ENCODE peak calls at places on chromosomes 5 and 9, in five cellular contexts. One of them, this sample, is unnamed.

GRCh38 chr5:180083529-180084060 is 12.0 kb upstream of the RNF130 start:
- DNase-seq in testis: no peak
- DNase-seq in dorsolateral prefrontal cortex: no peak
- DNase-seq in SK-N-SH: no peak
- DNase-seq in MM.1S: no peak
- DNase-seq in this sample: no peak

GRCh38 chr5:66551920-66552319 is 44.3 kb upstream of the MAST4 start:
- DNase-seq in dorsolateral prefrontal cortex: no peak
- DNase-seq in SK-N-SH: no peak
- DNase-seq in MM.1S: no peak
- DNase-seq in testis: no peak
- DNase-seq in this sample: no peak

GRCh38 chr9:15205632-15206243 is 101.3 kb downstream of the TTC39B start:
- DNase-seq in MM.1S: no peak
- DNase-seq in testis: no peak
- DNase-seq in SK-N-SH: no peak
- DNase-seq in dorsolateral prefrontal cortex: no peak
- DNase-seq in this sample: no peak

GRCh38 chr5:6202615-6203365 is 175.6 kb downstream of the MED10 start:
- DNase-seq in SK-N-SH: peak; percentile 75
- DNase-seq in MM.1S: no peak
- DNase-seq in testis: no peak
- DNase-seq in dorsolateral prefrontal cortex: no peak
- DNase-seq in this sample: no peak

GRCh38 chr5:15533124-15533893 is 33.3 kb downstream of the FBXL7 start:
- DNase-seq in SK-N-SH: no peak
- DNase-seq in testis: no peak
- DNase-seq in MM.1S: no peak
- DNase-seq in dorsolateral prefrontal cortex: no peak
- DNase-seq in this sample: no peak

GRCh38 chr5:10836991-10837390 is 76.0 kb upstream of the DAP start:
- DNase-seq in dorsolateral prefrontal cortex: no peak
- DNase-seq in MM.1S: no peak
- DNase-seq in testis: no peak
- DNase-seq in SK-N-SH: no peak
- DNase-seq in this sample: no peak

GRCh38 chr5:126139773-126140172 is 283.4 kb upstream of the GRAMD2B start:
- DNase-seq in SK-N-SH: no peak
- DNase-seq in dorsolateral prefrontal cortex: no peak
- DNase-seq in MM.1S: no peak
- DNase-seq in testis: no peak
- DNase-seq in this sample: no peak

GRCh38 chr5:71891856-71892255 is 172.8 kb downstream of the CARTPT start:
- DNase-seq in testis: peak; percentile 28
- DNase-seq in MM.1S: no peak
- DNase-seq in SK-N-SH: no peak
- DNase-seq in dorsolateral prefrontal cortex: no peak
- DNase-seq in this sample: no peak

GRCh38 chr5:133690746-133691145 is 78.4 kb upstream of the FSTL4 start:
- DNase-seq in testis: no peak
- DNase-seq in SK-N-SH: no peak
- DNase-seq in MM.1S: no peak
- DNase-seq in dorsolateral prefrontal cortex: no peak
- DNase-seq in this sample: no peak

GRCh38 chr5:132475939-132476852 is 14.4 kb downstream of the IRF1 start:
- DNase-seq in dorsolateral prefrontal cortex: no peak
- DNase-seq in SK-N-SH: no peak
- DNase-seq in testis: no peak
- DNase-seq in MM.1S: no peak
- DNase-seq in this sample: no peak

GRCh38 chr9:35907732-35908483 is 1.4 kb upstream of the SPAAR start:
- DNase-seq in SK-N-SH: peak; percentile 86
- DNase-seq in dorsolateral prefrontal cortex: no peak
- DNase-seq in MM.1S: no peak
- DNase-seq in testis: peak; percentile 67
- DNase-seq in this sample: peak; percentile 88

GRCh38 chr5:124906339-124907097 is 160.1 kb upstream of the ZNF608 start:
- DNase-seq in dorsolateral prefrontal cortex: no peak
- DNase-seq in MM.1S: peak; percentile 39
- DNase-seq in testis: peak; percentile 79
- DNase-seq in SK-N-SH: peak; percentile 20
- DNase-seq in this sample: peak; percentile 85

GRCh38 chr5:149113669-149114068 is 27.6 kb upstream of the ABLIM3 start:
- DNase-seq in MM.1S: no peak
- DNase-seq in dorsolateral prefrontal cortex: no peak
- DNase-seq in SK-N-SH: no peak
- DNase-seq in testis: no peak
- DNase-seq in this sample: no peak

GRCh38 chr5:57215629-57216195 is 41.9 kb downstream of the GPBP1 start:
- DNase-seq in SK-N-SH: no peak
- DNase-seq in MM.1S: no peak
- DNase-seq in dorsolateral prefrontal cortex: no peak
- DNase-seq in testis: no peak
- DNase-seq in this sample: no peak

GRCh38 chr9:121301881-121302286 is 33.9 kb downstream of the GSN start:
- DNase-seq in testis: no peak
- DNase-seq in SK-N-SH: no peak
- DNase-seq in dorsolateral prefrontal cortex: no peak
- DNase-seq in MM.1S: no peak
- DNase-seq in this sample: no peak

GRCh38 chr5:68271124-68271523 is 55.6 kb downstream of the PIK3R1 start:
- DNase-seq in dorsolateral prefrontal cortex: no peak
- DNase-seq in SK-N-SH: no peak
- DNase-seq in MM.1S: no peak
- DNase-seq in testis: no peak
- DNase-seq in this sample: no peak

GRCh38 chr5:38059876-38060275 is 198.5 kb upstream of the EGFLAM start:
- DNase-seq in testis: no peak
- DNase-seq in dorsolateral prefrontal cortex: no peak
- DNase-seq in MM.1S: no peak
- DNase-seq in SK-N-SH: no peak
- DNase-seq in this sample: no peak

GRCh38 chr9:109118802-109119438 is 827 bp downstream of the TMEM245 start:
- DNase-seq in dorsolateral prefrontal cortex: no peak
- DNase-seq in MM.1S: no peak
- DNase-seq in SK-N-SH: no peak
- DNase-seq in testis: peak; percentile 30
- DNase-seq in this sample: no peak

GRCh38 chr9:114316605-114317230 is 6.2 kb upstream of the ORM1 start:
- DNase-seq in SK-N-SH: no peak
- DNase-seq in dorsolateral prefrontal cortex: no peak
- DNase-seq in testis: peak; percentile 8
- DNase-seq in MM.1S: no peak
- DNase-seq in this sample: no peak

GRCh38 chr9:38126730-38127129 is 57.7 kb upstream of the SHB start:
- DNase-seq in dorsolateral prefrontal cortex: no peak
- DNase-seq in MM.1S: no peak
- DNase-seq in SK-N-SH: no peak
- DNase-seq in testis: no peak
- DNase-seq in this sample: no peak

GRCh38 chr9:3441197-3441816 is 84.5 kb downstream of the RFX3 start:
- DNase-seq in SK-N-SH: peak; percentile 28
- DNase-seq in MM.1S: peak; percentile 73
- DNase-seq in dorsolateral prefrontal cortex: no peak
- DNase-seq in testis: peak; percentile 51
- DNase-seq in this sample: no peak

GRCh38 chr5:95070453-95070852 is 214.4 kb downstream of the MCTP1 start:
- DNase-seq in SK-N-SH: no peak
- DNase-seq in dorsolateral prefrontal cortex: no peak
- DNase-seq in testis: no peak
- DNase-seq in MM.1S: no peak
- DNase-seq in this sample: no peak

GRCh38 chr5:168409601-168410458 is 76.4 kb upstream of the RARS1 start:
- DNase-seq in MM.1S: peak; percentile 56
- DNase-seq in SK-N-SH: no peak
- DNase-seq in testis: no peak
- DNase-seq in dorsolateral prefrontal cortex: no peak
- DNase-seq in this sample: no peak

GRCh38 chr9:131111186-131111853 is 14.1 kb upstream of the NUP214 start:
- DNase-seq in MM.1S: no peak
- DNase-seq in SK-N-SH: no peak
- DNase-seq in dorsolateral prefrontal cortex: peak; percentile 20
- DNase-seq in testis: no peak
- DNase-seq in this sample: no peak

GRCh38 chr5:131367219-131367860 is 103.5 kb downstream of the CDC42SE2 start:
- DNase-seq in MM.1S: no peak
- DNase-seq in SK-N-SH: no peak
- DNase-seq in testis: no peak
- DNase-seq in dorsolateral prefrontal cortex: no peak
- DNase-seq in this sample: no peak

GRCh38 chr9:27151693-27152397 is 42.8 kb downstream of the TEK start:
- DNase-seq in SK-N-SH: no peak
- DNase-seq in testis: peak; percentile 20
- DNase-seq in MM.1S: no peak
- DNase-seq in dorsolateral prefrontal cortex: no peak
- DNase-seq in this sample: no peak

GRCh38 chr9:108039491-108039890 is 549.9 kb upstream of the KLF4 start:
- DNase-seq in SK-N-SH: no peak
- DNase-seq in MM.1S: no peak
- DNase-seq in testis: no peak
- DNase-seq in dorsolateral prefrontal cortex: no peak
- DNase-seq in this sample: no peak

GRCh38 chr5:80231243-80231642 is 24.6 kb downstream of the SERINC5 start:
- DNase-seq in SK-N-SH: no peak
- DNase-seq in dorsolateral prefrontal cortex: no peak
- DNase-seq in MM.1S: no peak
- DNase-seq in testis: no peak
- DNase-seq in this sample: no peak

GRCh38 chr5:153661897-153662296 is 171.4 kb downstream of the GRIA1 start:
- DNase-seq in dorsolateral prefrontal cortex: no peak
- DNase-seq in testis: no peak
- DNase-seq in SK-N-SH: no peak
- DNase-seq in MM.1S: no peak
- DNase-seq in this sample: no peak

GRCh38 chr9:71010258-71010657 is 111.2 kb downstream of the TRPM3 start:
- DNase-seq in dorsolateral prefrontal cortex: no peak
- DNase-seq in testis: no peak
- DNase-seq in SK-N-SH: no peak
- DNase-seq in MM.1S: no peak
- DNase-seq in this sample: no peak

GRCh38 chr5:170533383-170533782 is 29.6 kb downstream of the KCNIP1 start:
- DNase-seq in dorsolateral prefrontal cortex: no peak
- DNase-seq in testis: no peak
- DNase-seq in SK-N-SH: no peak
- DNase-seq in MM.1S: no peak
- DNase-seq in this sample: no peak

GRCh38 chr9:128421474-128422010 is 885 bp downstream of the CERCAM start:
- DNase-seq in MM.1S: no peak
- DNase-seq in testis: no peak
- DNase-seq in SK-N-SH: no peak
- DNase-seq in dorsolateral prefrontal cortex: no peak
- DNase-seq in this sample: peak; percentile 18

GRCh38 chr5:2387224-2388004 is 364.1 kb downstream of the IRX2 start:
- DNase-seq in MM.1S: no peak
- DNase-seq in SK-N-SH: no peak
- DNase-seq in dorsolateral prefrontal cortex: no peak
- DNase-seq in testis: no peak
- DNase-seq in this sample: no peak

GRCh38 chr9:109206670-109207069 is 39.6 kb upstream of the FRRS1L start:
- DNase-seq in SK-N-SH: no peak
- DNase-seq in dorsolateral prefrontal cortex: no peak
- DNase-seq in testis: no peak
- DNase-seq in MM.1S: no peak
- DNase-seq in this sample: no peak

GRCh38 chr5:149403923-149404745 is 25.0 kb upstream of the IL17B start:
- DNase-seq in testis: no peak
- DNase-seq in MM.1S: no peak
- DNase-seq in SK-N-SH: no peak
- DNase-seq in dorsolateral prefrontal cortex: no peak
- DNase-seq in this sample: peak; percentile 44

GRCh38 chr9:84642618-84643017 is 26.9 kb upstream of the NTRK2 start:
- DNase-seq in testis: no peak
- DNase-seq in dorsolateral prefrontal cortex: no peak
- DNase-seq in MM.1S: no peak
- DNase-seq in SK-N-SH: no peak
- DNase-seq in this sample: no peak

GRCh38 chr9:90659626-90660364 is 17.2 kb upstream of the DIRAS2 start:
- DNase-seq in testis: no peak
- DNase-seq in dorsolateral prefrontal cortex: no peak
- DNase-seq in MM.1S: no peak
- DNase-seq in SK-N-SH: no peak
- DNase-seq in this sample: no peak

GRCh38 chr9:118395415-118395814 is 691.2 kb downstream of the TLR4 start:
- DNase-seq in dorsolateral prefrontal cortex: no peak
- DNase-seq in testis: no peak
- DNase-seq in SK-N-SH: no peak
- DNase-seq in MM.1S: peak; percentile 56
- DNase-seq in this sample: no peak

GRCh38 chr5:91641730-91642350 is 258.7 kb upstream of the ARRDC3 start:
- DNase-seq in MM.1S: peak; percentile 51
- DNase-seq in testis: no peak
- DNase-seq in SK-N-SH: peak; percentile 22
- DNase-seq in dorsolateral prefrontal cortex: no peak
- DNase-seq in this sample: no peak
- TF ChIP-seq CTCF in MM.1S: peak; percentile 53
- TF ChIP-seq CTCF in testis: peak; percentile 35
- TF ChIP-seq CTCF in SK-N-SH: peak; percentile 75
- TF ChIP-seq CTCF in dorsolateral prefrontal cortex: peak; percentile 57
- TF ChIP-seq CTCF in this sample: peak; percentile 8

GRCh38 chr5:89929173-89929572 is 480.4 kb downstream of the CETN3 start:
- DNase-seq in dorsolateral prefrontal cortex: no peak
- DNase-seq in MM.1S: no peak
- DNase-seq in testis: no peak
- DNase-seq in SK-N-SH: no peak
- DNase-seq in this sample: no peak
- TF ChIP-seq CTCF in dorsolateral prefrontal cortex: no peak
- TF ChIP-seq CTCF in MM.1S: peak; percentile 2
- TF ChIP-seq CTCF in testis: no peak
- TF ChIP-seq CTCF in SK-N-SH: peak; percentile 25
- TF ChIP-seq CTCF in this sample: no peak

DNA sequence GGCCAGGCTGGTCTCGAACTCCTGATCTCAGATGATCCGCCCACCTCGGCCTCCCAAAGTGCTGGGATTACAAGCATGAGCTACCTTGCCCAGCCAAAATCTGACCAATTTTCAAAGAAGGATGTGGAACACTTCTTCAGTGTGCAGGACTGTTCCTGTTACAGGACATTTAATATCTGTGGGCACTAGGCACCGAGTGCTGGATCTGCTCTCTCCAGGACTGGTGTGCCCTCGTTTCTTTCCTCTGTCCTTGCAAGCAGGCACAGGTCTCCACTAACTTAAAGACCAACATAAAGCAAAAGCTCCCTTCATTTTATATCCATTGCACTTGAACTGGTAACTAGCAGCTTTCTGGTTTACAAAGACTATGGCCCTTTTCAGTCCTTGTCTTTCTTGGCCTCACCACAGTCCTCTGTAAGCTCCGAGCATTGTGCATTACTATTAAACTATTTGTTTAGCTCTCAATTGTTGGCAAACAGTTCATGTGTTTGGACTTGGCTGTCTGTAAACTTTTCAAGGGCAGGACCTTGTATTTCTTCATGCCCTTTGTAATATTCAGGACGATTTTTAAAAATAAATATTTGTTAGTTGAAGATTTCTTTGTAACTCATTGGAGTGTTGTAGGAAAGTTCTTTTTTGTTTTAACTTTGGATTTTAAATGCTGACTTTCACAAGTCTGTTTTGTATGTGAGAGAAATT is 37.3 kb downstream of the ARHGEF28 start:
- DNase-seq in SK-N-SH: no peak
- DNase-seq in dorsolateral prefrontal cortex: no peak
- DNase-seq in MM.1S: no peak
- DNase-seq in testis: no peak
- DNase-seq in this sample: no peak
- TF ChIP-seq CTCF in SK-N-SH: no peak
- TF ChIP-seq CTCF in dorsolateral prefrontal cortex: no peak
- TF ChIP-seq CTCF in MM.1S: no peak
- TF ChIP-seq CTCF in testis: no peak
- TF ChIP-seq CTCF in this sample: no peak

GRCh38 chr9:124267271-124267807 is 9.6 kb downstream of the NEK6 start:
- DNase-seq in dorsolateral prefrontal cortex: peak; percentile 31
- DNase-seq in MM.1S: no peak
- DNase-seq in SK-N-SH: no peak
- DNase-seq in testis: no peak
- DNase-seq in this sample: no peak
- TF ChIP-seq CTCF in dorsolateral prefrontal cortex: no peak
- TF ChIP-seq CTCF in MM.1S: no peak
- TF ChIP-seq CTCF in SK-N-SH: peak; percentile 34
- TF ChIP-seq CTCF in testis: no peak
- TF ChIP-seq CTCF in this sample: no peak